ENCODE peak calls at places on chromosomes 13 and 19, in four cellular contexts. M is uterus; V is SW 1271; Q is activated naive CD8-positive, alpha-beta T cell treated with anti-CD3 and anti-CD28 coated beads for 36 hours. P is an unnamed sample.

GRCh38 chr19:53647350-53647749 is 15.6 kb downstream of the DPRX start:
- DNase-seq in V (no peak), Q (no peak), M (no peak), P (no peak)

GRCh38 chr13:43487459-43487858 is 299.3 kb downstream of the ENOX1 start:
- DNase-seq in Q (no peak), V (no peak), M (no peak), P (no peak)

GRCh38 chr19:34135033-34135370 is 37.3 kb upstream of the LSM14A start:
- DNase-seq in Q (no peak), M (no peak), V (no peak), P (no peak)

GRCh38 chr19:3062165-3063105 is at the start of gene TLE5:
- DNase-seq in V (no peak), M (peak; percentile 74), Q (peak; percentile 73), P (peak; percentile 91)

GRCh38 chr13:26991508-26992181 is 180.0 kb downstream of the USP12 start:
- DNase-seq in Q (no peak), M (no peak), V (no peak), P (no peak)

GRCh38 chr19:2253106-2254051 is 2.8 kb downstream of the JSRP1 start:
- DNase-seq in Q (peak; percentile 57), V (no peak), M (no peak), P (peak; percentile 76)

GRCh38 chr19:49333426-49334288 is 1.5 kb upstream of the CD37 start:
- DNase-seq in V (no peak), M (no peak), Q (peak; percentile 71), P (peak; percentile 69)

GRCh38 chr13:98300956-98301641 is 124.0 kb upstream of the RNF113B start:
- DNase-seq in Q (no peak), V (no peak), M (no peak), P (no peak)

GRCh38 chr19:532578-533484 is 1.3 kb downstream of the CDC34 start:
- DNase-seq in V (no peak), Q (peak; percentile 44), M (peak; percentile 81), P (peak; percentile 76)

GRCh38 chr19:6047741-6048231 is 62.5 kb downstream of the RFX2 start:
- DNase-seq in Q (no peak), V (no peak), M (peak; percentile 24), P (peak; percentile 65)